ENCODE peak calls at places on chromosomes 16 and 17, in four cellular contexts. U is IMR-90, W is BE2C, S is brain microvascular endothelial cell. I is an unnamed sample.

GRCh38 chr17:81713556-81714411 is 1.7 kb downstream of the SLC25A10 start:
- DNase-seq in U (no peak), W (no peak), S (no peak), I (no peak)

GRCh38 chr16:82580293-82580900 is 46.4 kb upstream of the CDH13 start:
- DNase-seq in U (no peak), W (no peak), S (no peak), I (peak)

GRCh38 chr16:56265184-56265583 is 73.9 kb downstream of the GNAO1 start:
- DNase-seq in U (no peak), W (no peak), S (no peak), I (no peak)

GRCh38 chr17:13415877-13416416 is 185.8 kb downstream of the HS3ST3A1 start:
- DNase-seq in U (peak), W (peak), S (peak), I (peak)

GRCh38 chr17:12415031-12415430 is 250.7 kb upstream of the MYOCD start:
- DNase-seq in U (peak), W (no peak), S (peak), I (peak)

GRCh38 chr16:53041196-53041977 is 11.3 kb downstream of the CHD9NB start:
- DNase-seq in U (peak), W (peak), S (no peak), I (peak)

GRCh38 chr16:49158029-49158642 is 123.5 kb downstream of the CBLN1 start:
- DNase-seq in U (peak), W (no peak), S (no peak), I (peak)

GRCh38 chr16:71258371-71258770 is 27.8 kb upstream of the HYDIN start:
- DNase-seq in U (no peak), W (no peak), S (no peak), I (no peak)

GRCh38 chr16:50244140-50244503 is 22.2 kb upstream of the ADCY7 start:
- DNase-seq in U (peak), W (no peak), S (peak), I (no peak)

GRCh38 chr16:83779881-83780280 is 27.9 kb upstream of the HSBP1 start:
- DNase-seq in U (peak), W (no peak), S (peak), I (peak)

GRCh38 chr17:59328534-59329095 is 2.8 kb upstream of the YPEL2 start:
- DNase-seq in U (no peak), W (no peak), S (no peak), I (no peak)

GRCh38 chr17:72336026-72336803 is 215.4 kb downstream of the SOX9 start:
- DNase-seq in U (no peak), W (no peak), S (no peak), I (no peak)

GRCh38 chr17:7219812-7220592 is at the start of the genes ACADVL and DLG4:
- DNase-seq in U (peak), W (peak), S (peak), I (peak)

GRCh38 chr16:51763072-51763658 is 612.1 kb upstream of the SALL1 start:
- DNase-seq in U (no peak), W (no peak), S (no peak), I (no peak)

GRCh38 chr16:80703391-80704071 is 100.9 kb downstream of the CDYL2 start:
- DNase-seq in U (no peak), W (no peak), S (no peak), I (no peak)

GRCh38 chr17:6257339-6257738 is 177.6 kb downstream of the AIPL1 start:
- DNase-seq in U (peak), W (no peak), S (no peak), I (peak)

GRCh38 chr17:9890124-9890523 is 14.9 kb downstream of the RCVRN start:
- DNase-seq in U (no peak), W (no peak), S (no peak), I (peak)

GRCh38 chr16:1763521-1764511 is 7.5 kb downstream of the NME3 start:
- DNase-seq in U (no peak), W (peak), S (no peak), I (no peak)

GRCh38 chr16:48123104-48123788 is 32.5 kb downstream of the ABCC12 start:
- DNase-seq in U (peak), W (no peak), S (peak), I (peak)

GRCh38 chr17:21539146-21539545 is 153.2 kb upstream of the KCNJ18 start:
- DNase-seq in U (peak), W (no peak), S (no peak), I (no peak)

GRCh38 chr16:6636457-6636856 is 696.2 kb upstream of the RBFOX1 start:
- DNase-seq in U (no peak), W (no peak), S (no peak), I (no peak)

GRCh38 chr17:56690441-56691291 is 97.2 kb downstream of the NOG start:
- DNase-seq in U (no peak), W (no peak), S (no peak), I (no peak)

GRCh38 chr17:74491645-74492044 is 25.2 kb downstream of the CD300A start:
- DNase-seq in U (no peak), W (no peak), S (no peak), I (no peak)

GRCh38 chr17:75864448-75864871 is 9.3 kb upstream of the WBP2 start:
- DNase-seq in U (peak), W (no peak), S (peak), I (peak)

GRCh38 chr17:43388198-43389021 is 10.4 kb upstream of the ARL4D start:
- DNase-seq in U (peak), W (peak), S (peak), I (peak)

GRCh38 chr16:57069053-57069452 is 23.3 kb upstream of the CPNE2 start:
- DNase-seq in U (no peak), W (no peak), S (no peak), I (no peak)

GRCh38 chr17:62898239-62898864 is 67.7 kb upstream of the TANC2 start:
- DNase-seq in U (no peak), W (peak), S (no peak), I (peak)

GRCh38 chr17:82239926-82240505 is 11.2 kb downstream of the SLC16A3 start:
- DNase-seq in U (no peak), W (peak), S (no peak), I (no peak)

GRCh38 chr17:81976332-81977210 is 858 bp upstream of the ASPSCR1 start:
- DNase-seq in U (no peak), W (peak), S (no peak), I (no peak)

GRCh38 chr16:76081936-76082335 is 195.3 kb upstream of the CNTNAP4 start:
- DNase-seq in U (no peak), W (no peak), S (no peak), I (no peak)

GRCh38 chr16:57245472-57246113 is 534 bp downstream of the ARL2BP start:
- DNase-seq in U (no peak), W (no peak), S (no peak), I (peak)

GRCh38 chr17:81028506-81028858 is 6.5 kb upstream of the BAIAP2 start:
- DNase-seq in U (no peak), W (no peak), S (no peak), I (no peak)

GRCh38 chr17:871731-872517 is 89.8 kb downstream of the MRM3 start:
- DNase-seq in U (no peak), W (no peak), S (no peak), I (no peak)

GRCh38 chr16:10325783-10326543 is 59.9 kb upstream of the ATF7IP2 start:
- DNase-seq in U (no peak), W (no peak), S (no peak), I (no peak)

GRCh38 chr17:15431201-15431600 is 36.2 kb downstream of the CDRT4 start:
- DNase-seq in U (no peak), W (no peak), S (no peak), I (no peak)

GRCh38 chr17:44604149-44605115 is 47.1 kb downstream of the FZD2 start:
- DNase-seq in U (no peak), W (no peak), S (no peak), I (no peak)

GRCh38 chr17:17146791-17147406 is 59.2 kb downstream of the PLD6 start:
- DNase-seq in U (no peak), W (peak), S (no peak), I (no peak)
- TF ChIP-seq CTCF in U (peak), W (peak), S (peak), I (peak)

GRCh38 chr16:88780100-88781062 is 4.6 kb downstream of the PIEZO1 start:
- DNase-seq in U (no peak), W (no peak), S (no peak), I (no peak)
- H3K4me3 ChIP-seq in U (no peak), W (no peak), S (no peak), I (no peak)

DNA sequence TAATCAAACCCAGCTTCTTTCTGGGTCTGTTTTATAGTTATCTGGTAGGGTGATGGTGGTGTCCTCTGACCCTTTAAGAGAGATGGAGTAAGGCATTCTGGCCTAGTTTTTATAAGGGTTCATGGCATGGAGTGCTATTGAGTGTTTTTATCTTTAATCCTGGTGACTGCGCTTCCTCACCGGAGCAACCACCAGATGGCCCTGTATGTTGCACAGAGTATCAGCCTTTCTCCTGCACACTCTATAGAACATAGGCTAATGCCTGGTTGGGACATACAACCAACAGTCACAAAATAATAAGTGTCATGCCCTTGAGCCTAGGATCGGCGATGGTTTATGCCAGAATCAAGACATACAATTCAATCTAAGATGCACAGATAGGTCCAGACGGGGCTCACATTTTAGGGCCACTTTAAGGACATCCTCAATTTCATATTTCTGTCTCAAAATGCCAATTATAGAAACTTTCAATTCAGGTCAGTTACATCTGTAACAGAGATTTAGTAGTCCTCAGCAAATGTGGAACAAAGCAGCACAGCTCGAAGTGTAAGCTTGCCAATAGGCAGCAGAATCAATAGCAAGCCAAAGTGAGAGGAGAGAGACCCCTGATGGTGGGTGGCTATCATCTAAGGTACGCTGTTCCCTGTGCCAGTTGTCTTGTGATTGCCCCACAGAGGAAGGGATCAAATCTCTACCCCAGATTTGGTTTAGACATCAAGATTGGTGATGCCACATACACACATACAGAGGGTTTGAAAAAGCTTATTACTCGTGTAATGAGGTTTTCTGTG is 37.2 kb upstream of the HOXB9 start:
- DNase-seq in U (no peak), W (no peak), S (no peak), I (no peak)
- TF ChIP-seq CTCF in U (no peak), W (peak), S (peak), I (peak)

GRCh38 chr16:67174706-67175231 is 4.4 kb downstream of the NOL3 start:
- DNase-seq in U (no peak), W (no peak), S (no peak), I (no peak)
- H3K4me3 ChIP-seq in U (no peak), W (peak), S (peak), I (peak)